ENCODE peak calls at places on chromosomes 7 and 10, in four cellular contexts. L is stimulated activated CD8-positive, alpha-beta memory T cell treated with anti-CD3 and anti-CD28 coated beads, Interleukin-7, amount 100 ng/mL, for 48 hours; J is NCI-H1694; V is skeletal muscle cell. A is an unnamed sample.

GRCh38 chr10:71708301-71708703 is 11.3 kb downstream of the C10orf105 start:
- DNase-seq in J (peak; percentile 53), V (no peak), L (peak; percentile 25), A (peak; percentile 67)

GRCh38 chr10:98309366-98310355 is 41.7 kb upstream of the LOXL4 start:
- DNase-seq in L (no peak), J (peak; percentile 89), V (no peak), A (peak; percentile 21)

GRCh38 chr7:116128139-116128538 is 82.2 kb upstream of the TES start:
- DNase-seq in V (no peak), J (no peak), L (no peak), A (no peak)

GRCh38 chr10:111109506-111110242 is 32.8 kb downstream of the ADRA2A start:
- DNase-seq in L (no peak), J (no peak), V (no peak), A (no peak)

GRCh38 chr7:143285454-143285756 is 647 bp downstream of the TMEM139 start:
- DNase-seq in J (no peak), V (no peak), L (no peak), A (no peak)

GRCh38 chr10:34768261-34768971 is 46.7 kb downstream of the PARD3 start:
- DNase-seq in V (peak; percentile 31), L (no peak), J (peak; percentile 47), A (no peak)

GRCh38 chr7:86013662-86014061 is 630.0 kb upstream of the GRM3 start:
- DNase-seq in L (no peak), V (no peak), J (no peak), A (no peak)

GRCh38 chr10:63120554-63120953 is 12.6 kb upstream of the NRBF2 start:
- DNase-seq in J (peak; percentile 82), L (no peak), V (peak; percentile 96), A (no peak)

GRCh38 chr7:28395806-28396205 is 16.5 kb upstream of the CREB5 start:
- DNase-seq in V (no peak), L (no peak), J (no peak), A (no peak)

GRCh38 chr7:103380395-103381191 is 33.1 kb downstream of the PSMC2 start:
- DNase-seq in L (no peak), J (no peak), V (no peak), A (no peak)

GRCh38 chr10:117092386-117092785 is 45.7 kb downstream of the VAX1 start:
- DNase-seq in J (no peak), V (no peak), L (no peak), A (no peak)

GRCh38 chr10:112394475-112394875 is 20.6 kb downstream of the ACSL5 start:
- DNase-seq in L (no peak), J (no peak), V (no peak), A (no peak)

GRCh38 chr7:143244321-143244720 is 18.9 kb upstream of the GSTK1 start:
- DNase-seq in J (no peak), L (no peak), V (no peak), A (no peak)

GRCh38 chr7:101792051-101792651 is 25.3 kb upstream of the CUX1 start:
- DNase-seq in J (no peak), V (no peak), L (no peak), A (no peak)

GRCh38 chr7:135320277-135320676 is 86.6 kb downstream of the STRA8 start:
- DNase-seq in J (peak; percentile 68), L (no peak), V (peak; percentile 77), A (no peak)

GRCh38 chr10:36634916-36635315 is 490.5 kb upstream of the ANKRD30A start:
- DNase-seq in V (peak; percentile 19), L (no peak), J (no peak), A (no peak)

GRCh38 chr7:50795831-50796230 is 13.1 kb upstream of the GRB10 start:
- DNase-seq in L (no peak), V (no peak), J (no peak), A (no peak)

GRCh38 chr10:45421231-45422097 is 47.4 kb downstream of the ALOX5 start:
- DNase-seq in J (no peak), L (peak; percentile 46), V (no peak), A (no peak)

GRCh38 chr10:7084255-7085005 is 326.4 kb downstream of the SFMBT2 start:
- DNase-seq in V (peak; percentile 55), L (no peak), J (no peak), A (no peak)

GRCh38 chr10:98748298-98748697 is 301.6 kb upstream of the HPS1 start:
- DNase-seq in V (no peak), L (no peak), J (no peak), A (no peak)

GRCh38 chr7:118109607-118110006 is 74.4 kb upstream of the LSM8 start:
- DNase-seq in L (no peak), J (no peak), V (no peak), A (no peak)

GRCh38 chr10:71542476-71542875 is 145.8 kb downstream of the CDH23 start:
- DNase-seq in V (no peak), J (no peak), L (no peak), A (no peak)

A was measured in activated naive CD4-positive, alpha-beta T cell treated with anti-CD3 and anti-CD28 coated beads, Interleukin-2, amount 50 U/mL, for 72 hours.